ENCODE peak calls at places on chromosome 16, in eight cellular contexts. M is A549, S is HepG2, A is suprapubic skin, Z is ovary, K is H1, X is sigmoid colon, G is SK-N-SH. C is an unnamed sample.

GRCh38 chr16:50692999-50693781 is at the start of gene NOD2:
- DNase-seq in M (peak), S (no peak), A (no peak), Z (no peak), K (no peak), X (no peak), G (peak), C (peak)

GRCh38 chr16:16004314-16004749 is 54.9 kb downstream of the ABCC1 start:
- DNase-seq in M (peak), S (no peak), A (no peak), Z (no peak), K (no peak), X (no peak), G (no peak), C (no peak)

GRCh38 chr16:89971495-89972243 is 23.1 kb downstream of the DEF8 start:
- DNase-seq in M (no peak), S (no peak), A (peak), Z (no peak), K (no peak), X (no peak), G (no peak), C (no peak)

GRCh38 chr16:10088380-10088793 is 93.8 kb downstream of the GRIN2A start:
- DNase-seq in M (no peak), S (no peak), A (no peak), Z (no peak), K (no peak), X (no peak), G (peak), C (no peak)

GRCh38 chr16:72400257-72401078 is 228.5 kb upstream of the PMFBP1 start:
- DNase-seq in M (peak), S (peak), A (no peak), Z (no peak), K (no peak), X (no peak), G (peak), C (no peak)

GRCh38 chr16:23564964-23565363 is 7.4 kb downstream of the UBFD1 start:
- DNase-seq in M (no peak), S (no peak), A (no peak), Z (no peak), K (no peak), X (no peak), G (no peak), C (no peak)

GRCh38 chr16:88359008-88359407 is 23.8 kb upstream of the ZNF469 start:
- DNase-seq in M (no peak), S (no peak), A (no peak), Z (no peak), K (no peak), X (peak), G (peak), C (no peak)

GRCh38 chr16:50203681-50204080 is 50.6 kb downstream of the TENT4B start:
- DNase-seq in M (no peak), S (no peak), A (no peak), Z (no peak), K (no peak), X (no peak), G (no peak), C (no peak)

GRCh38 chr16:5020551-5020950 is 13.2 kb downstream of the NAGPA start:
- DNase-seq in M (no peak), S (no peak), A (no peak), Z (no peak), K (no peak), X (no peak), G (no peak), C (no peak)

GRCh38 chr16:27253526-27253930 is 15.0 kb downstream of the NSMCE1 start:
- DNase-seq in M (peak), S (no peak), A (no peak), Z (no peak), K (no peak), X (no peak), G (no peak), C (no peak)

GRCh38 chr16:4795181-4795827 is at the start of gene SMIM22:
- DNase-seq in M (no peak), S (no peak), A (no peak), Z (no peak), K (no peak), X (no peak), G (peak), C (peak)

GRCh38 chr16:66408181-66409048 is 18.7 kb upstream of the BEAN1 start:
- DNase-seq in M (peak), S (peak), A (no peak), Z (no peak), K (no peak), X (no peak), G (peak), C (no peak)

GRCh38 chr16:69567031-69567680 is 1.4 kb downstream of the NFAT5 start:
- DNase-seq in M (no peak), S (peak), A (no peak), Z (no peak), K (no peak), X (no peak), G (peak), C (no peak)

GRCh38 chr16:86718118-86718517 is 139.8 kb downstream of the FOXL1 start:
- DNase-seq in M (peak), S (no peak), A (no peak), Z (no peak), K (no peak), X (no peak), G (no peak), C (no peak)

GRCh38 chr16:87002717-87003413 is 314.3 kb downstream of the C16orf95 start:
- DNase-seq in M (no peak), S (no peak), A (no peak), Z (no peak), K (no peak), X (peak), G (no peak), C (no peak)

GRCh38 chr16:21001262-21001661 is 100.7 kb downstream of the LYRM1 start:
- DNase-seq in M (peak), S (peak), A (no peak), Z (no peak), K (no peak), X (no peak), G (peak), C (no peak)

GRCh38 chr16:53504665-53505064 is 1.7 kb upstream of the AKTIP start:
- DNase-seq in M (no peak), S (no peak), A (no peak), Z (peak), K (no peak), X (no peak), G (no peak), C (no peak)

GRCh38 chr16:62079236-62079635 is 43.0 kb upstream of the CDH8 start:
- DNase-seq in M (no peak), S (no peak), A (no peak), Z (no peak), K (no peak), X (no peak), G (no peak), C (no peak)

DNA sequence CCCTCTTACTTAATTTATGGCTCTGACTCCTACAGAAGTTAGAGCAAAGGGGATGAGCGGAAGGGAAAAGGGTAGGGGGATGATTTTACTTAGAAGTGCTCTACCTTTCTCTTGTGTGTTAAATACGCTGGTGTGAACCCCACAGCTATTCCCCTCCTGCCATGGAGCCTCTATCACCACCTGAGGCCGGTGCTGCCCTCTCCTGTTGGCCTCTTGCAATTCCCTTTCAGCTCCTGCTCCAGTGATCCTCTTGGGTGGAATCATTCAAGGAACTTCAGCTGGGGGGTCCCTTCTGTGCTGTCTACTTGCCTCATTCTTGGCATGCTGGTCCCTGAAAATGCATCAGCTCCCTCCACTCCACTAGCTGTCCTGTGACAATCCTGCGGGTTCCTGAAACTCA is 41.8 kb upstream of the CDH8 start:
- DNase-seq in M (peak), S (no peak), A (no peak), Z (no peak), K (peak), X (no peak), G (peak), C (no peak)
- TF ChIP-seq CTCF in M (no peak), S (peak), A (no peak), Z (no peak), K (peak), X (no peak), G (peak), C (no peak)

GRCh38 chr16:85361441-85362118 is 249.3 kb upstream of the CIBAR2 start:
- DNase-seq in M (no peak), S (no peak), A (no peak), Z (no peak), K (no peak), X (no peak), G (peak), C (peak)
- TF ChIP-seq EP300 in M (no peak), S (no peak), A (no peak), Z (no peak), K (no peak), X (no peak), G (no peak), C (no peak)

GRCh38 chr16:85430523-85431381 is 182.4 kb upstream of the GSE1 start:
- DNase-seq in M (no peak), S (no peak), A (no peak), Z (peak), K (no peak), X (peak), G (peak), C (no peak)
- TF ChIP-seq CTCF in M (no peak), S (no peak), A (no peak), Z (no peak), K (no peak), X (no peak), G (no peak), C (no peak)

GRCh38 chr16:529012-529575 is 1.6 kb downstream of the CAPN15 start:
- DNase-seq in M (no peak), S (no peak), A (no peak), Z (peak), K (no peak), X (no peak), G (no peak), C (no peak)
- TF ChIP-seq EP300 in M (no peak), S (no peak), A (no peak), Z (no peak), K (no peak), X (no peak), G (no peak), C (no peak)

DNA sequence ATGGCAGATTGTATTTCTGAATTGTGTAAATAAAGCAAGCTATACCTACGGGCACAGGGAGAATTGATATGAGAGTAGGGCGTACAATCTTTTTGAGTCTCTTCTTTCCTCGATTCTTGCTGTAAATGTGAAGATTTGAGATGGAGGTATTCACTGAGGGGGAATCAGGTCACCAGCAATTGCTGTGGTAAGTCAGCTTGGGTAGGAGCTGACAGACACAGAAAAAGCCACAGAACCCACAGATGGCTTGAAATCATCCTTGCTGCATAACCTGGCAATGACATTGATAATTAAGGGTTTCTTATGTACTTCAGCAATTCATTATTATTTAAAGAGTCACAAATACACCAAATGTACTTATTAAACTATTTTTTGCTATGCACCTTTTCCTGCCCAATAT is 164.2 kb downstream of the CNTNAP4 start:
- DNase-seq in M (no peak), S (no peak), A (no peak), Z (no peak), K (no peak), X (no peak), G (no peak), C (no peak)
- TF ChIP-seq CTCF in M (no peak), S (no peak), A (no peak), Z (no peak), K (no peak), X (no peak), G (no peak), C (no peak)

DNA sequence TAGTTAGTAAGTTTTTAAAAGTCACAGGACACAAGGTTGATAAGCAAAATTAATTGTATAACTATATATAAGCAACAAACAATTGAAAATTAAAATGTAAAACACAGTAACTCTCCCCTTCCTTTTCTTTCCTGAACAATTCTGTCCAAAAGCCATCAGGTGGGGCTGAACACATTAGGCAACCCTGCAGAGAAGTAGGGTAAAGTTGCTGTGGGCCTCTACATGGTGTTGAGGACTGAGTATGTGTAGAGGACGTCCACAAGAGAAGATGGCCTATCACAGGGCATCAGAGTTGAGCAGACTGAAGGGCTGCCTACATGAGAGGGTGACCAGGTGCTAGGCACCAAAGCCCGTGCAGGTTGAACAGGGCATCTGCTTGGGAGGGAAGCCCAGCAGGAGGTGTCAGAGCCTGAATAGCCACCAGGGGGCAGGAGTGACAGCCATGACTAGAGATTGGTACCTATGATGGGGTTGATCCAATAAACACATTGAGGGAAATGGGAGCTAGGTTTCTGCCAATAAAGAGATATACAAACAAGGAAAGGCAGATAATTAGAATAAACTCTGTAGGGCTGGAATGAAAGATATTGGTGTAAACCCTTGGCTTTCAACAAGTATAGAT is 415.1 kb downstream of the NPIPA8 start:
- DNase-seq in M (peak), S (peak), A (no peak), Z (no peak), K (peak), X (no peak), G (peak), C (no peak)
- TF ChIP-seq EP300 in M (no peak), S (no peak), A (no peak), Z (no peak), K (no peak), X (no peak), G (no peak), C (no peak)

GRCh38 chr16:2766430-2767139 is 10.5 kb downstream of the ELOB start:
- DNase-seq in M (no peak), S (no peak), A (no peak), Z (no peak), K (no peak), X (no peak), G (no peak), C (no peak)

GRCh38 chr16:2763173-2763572 is 10.7 kb downstream of the SRRM2 start:
- DNase-seq in M (no peak), S (no peak), A (no peak), Z (no peak), K (no peak), X (no peak), G (no peak), C (no peak)

GRCh38 chr16:2765462-2766404 is 11.3 kb downstream of the ELOB start:
- DNase-seq in M (no peak), S (no peak), A (no peak), Z (no peak), K (no peak), X (no peak), G (no peak), C (no peak)

GRCh38 chr16:2762711-2763110 is 10.3 kb downstream of the SRRM2 start:
- DNase-seq in M (no peak), S (no peak), A (no peak), Z (no peak), K (no peak), X (no peak), G (no peak), C (no peak)

DNA sequence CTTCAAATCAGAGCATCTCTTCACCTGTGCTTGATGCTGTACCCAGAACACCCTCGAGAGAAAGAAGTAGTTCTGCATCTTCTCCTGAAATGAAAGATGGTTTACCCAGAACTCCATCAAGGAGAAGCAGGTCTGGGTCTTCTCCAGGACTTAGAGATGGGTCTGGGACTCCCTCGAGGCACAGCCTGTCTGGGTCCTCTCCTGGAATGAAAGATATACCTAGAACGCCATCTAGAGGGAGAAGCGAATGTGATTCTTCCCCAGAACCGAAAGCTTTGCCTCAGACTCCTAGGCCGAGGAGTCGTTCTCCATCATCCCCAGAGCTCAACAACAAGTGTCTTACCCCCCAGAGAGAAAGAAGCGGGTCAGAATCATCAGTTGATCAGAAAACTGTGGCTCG is 12.3 kb downstream of the SRRM2 start:
- DNase-seq in M (no peak), S (peak), A (no peak), Z (no peak), K (no peak), X (no peak), G (no peak), C (no peak)
- TF ChIP-seq CTCF in M (no peak), S (no peak), A (no peak), Z (no peak), K (no peak), X (no peak), G (peak), C (no peak)

DNA sequence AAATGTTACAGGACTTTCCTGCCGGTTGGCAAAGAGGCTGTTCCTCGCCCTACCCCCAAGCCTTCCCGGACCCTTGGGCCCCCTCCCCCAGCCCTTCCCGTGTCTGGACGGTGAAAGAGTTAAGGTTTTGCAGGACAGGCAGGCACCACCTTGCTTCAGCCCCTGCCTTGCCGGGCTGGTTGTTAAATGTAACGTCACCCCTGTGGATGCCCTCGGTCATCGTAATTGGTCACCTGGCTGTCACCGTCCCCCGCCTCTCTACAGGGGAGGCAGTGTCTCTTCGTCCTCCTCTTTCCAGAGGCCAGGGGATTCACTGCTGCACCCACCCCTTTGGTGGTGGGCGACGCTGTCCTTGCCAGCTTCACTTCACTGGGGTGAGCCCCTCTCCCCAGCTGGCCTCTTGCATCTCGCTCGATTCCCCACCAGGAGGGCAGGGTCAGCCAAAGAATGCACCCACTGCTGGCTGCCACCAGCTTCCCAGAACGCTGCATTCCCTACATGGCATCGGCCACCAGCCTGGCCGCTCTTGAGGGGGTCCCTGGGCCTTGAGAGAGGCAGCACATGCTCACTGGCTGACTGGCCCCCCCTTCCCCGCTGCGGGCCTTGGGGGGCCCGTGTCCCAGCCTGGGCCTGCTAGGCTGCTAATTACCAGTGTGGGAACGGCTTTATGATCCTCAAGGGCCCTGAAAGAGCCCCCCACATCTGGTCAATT is 25.2 kb upstream of the GSE1 start:
- DNase-seq in M (no peak), S (no peak), A (no peak), Z (no peak), K (no peak), X (no peak), G (no peak), C (no peak)
- TF ChIP-seq EP300 in M (no peak), S (no peak), A (no peak), Z (no peak), K (no peak), X (no peak), G (no peak), C (no peak)